ENCODE peak calls at places on chromosomes 12 and 14, in eight cellular contexts. One of them, this sample, is unnamed.

GRCh38 chr14:51653855-51654548 is 2.3 kb downstream of the FRMD6 start:
- DNase-seq in mammary epithelial cell: no peak
- DNase-seq in CD8-positive, alpha-beta T cell: no peak
- DNase-seq in psoas muscle: no peak
- DNase-seq in K562: no peak
- DNase-seq in OCI-LY7: no peak
- DNase-seq in testis: no peak
- DNase-seq in HAP-1: no peak
- DNase-seq in this sample: no peak

GRCh38 chr12:73678335-73678734 is 859.3 kb upstream of the ATXN7L3B start:
- DNase-seq in K562: no peak
- DNase-seq in mammary epithelial cell: no peak
- DNase-seq in CD8-positive, alpha-beta T cell: no peak
- DNase-seq in testis: no peak
- DNase-seq in psoas muscle: no peak
- DNase-seq in HAP-1: no peak
- DNase-seq in OCI-LY7: no peak
- DNase-seq in this sample: no peak

GRCh38 chr14:96051642-96052540 is 12.7 kb downstream of the C14orf132 start:
- DNase-seq in HAP-1: no peak
- DNase-seq in K562: peak; percentile 10
- DNase-seq in psoas muscle: no peak
- DNase-seq in testis: no peak
- DNase-seq in OCI-LY7: peak; percentile 64
- DNase-seq in mammary epithelial cell: peak; percentile 19
- DNase-seq in CD8-positive, alpha-beta T cell: no peak
- DNase-seq in this sample: no peak

GRCh38 chr14:58794993-58795762 is 157.4 kb downstream of the DACT1 start:
- DNase-seq in OCI-LY7: no peak
- DNase-seq in HAP-1: no peak
- DNase-seq in testis: no peak
- DNase-seq in K562: no peak
- DNase-seq in psoas muscle: no peak
- DNase-seq in CD8-positive, alpha-beta T cell: no peak
- DNase-seq in mammary epithelial cell: no peak
- DNase-seq in this sample: no peak

GRCh38 chr12:3725267-3726115 is 27.4 kb downstream of the CRACR2A start:
- DNase-seq in psoas muscle: no peak
- DNase-seq in K562: no peak
- DNase-seq in mammary epithelial cell: no peak
- DNase-seq in testis: peak; percentile 42
- DNase-seq in CD8-positive, alpha-beta T cell: no peak
- DNase-seq in HAP-1: peak; percentile 82
- DNase-seq in OCI-LY7: no peak
- DNase-seq in this sample: no peak

GRCh38 chr14:32342151-32342853 is 13.2 kb downstream of the AKAP6 start:
- DNase-seq in CD8-positive, alpha-beta T cell: no peak
- DNase-seq in K562: no peak
- DNase-seq in testis: no peak
- DNase-seq in OCI-LY7: no peak
- DNase-seq in HAP-1: no peak
- DNase-seq in mammary epithelial cell: peak; percentile 93
- DNase-seq in psoas muscle: no peak
- DNase-seq in this sample: no peak

GRCh38 chr14:58245562-58245961 is 919 bp downstream of the PSMA3 start:
- DNase-seq in mammary epithelial cell: no peak
- DNase-seq in K562: no peak
- DNase-seq in testis: no peak
- DNase-seq in CD8-positive, alpha-beta T cell: no peak
- DNase-seq in HAP-1: no peak
- DNase-seq in OCI-LY7: peak; percentile 27
- DNase-seq in psoas muscle: no peak
- DNase-seq in this sample: no peak

GRCh38 chr14:105092912-105093425 is 27.7 kb upstream of the GPR132 start:
- DNase-seq in testis: peak; percentile 71
- DNase-seq in CD8-positive, alpha-beta T cell: peak; percentile 65
- DNase-seq in OCI-LY7: no peak
- DNase-seq in HAP-1: no peak
- DNase-seq in psoas muscle: peak; percentile 68
- DNase-seq in K562: peak; percentile 64
- DNase-seq in mammary epithelial cell: peak; percentile 45
- DNase-seq in this sample: peak; percentile 71

GRCh38 chr14:33484264-33484663 is 466.6 kb downstream of the EGLN3 start:
- DNase-seq in OCI-LY7: no peak
- DNase-seq in mammary epithelial cell: no peak
- DNase-seq in HAP-1: no peak
- DNase-seq in K562: no peak
- DNase-seq in testis: no peak
- DNase-seq in CD8-positive, alpha-beta T cell: no peak
- DNase-seq in psoas muscle: no peak
- DNase-seq in this sample: no peak

GRCh38 chr14:101135796-101136742 is 232.5 kb upstream of the RTL1 start:
- DNase-seq in psoas muscle: no peak
- DNase-seq in CD8-positive, alpha-beta T cell: no peak
- DNase-seq in testis: no peak
- DNase-seq in OCI-LY7: no peak
- DNase-seq in mammary epithelial cell: no peak
- DNase-seq in K562: no peak
- DNase-seq in HAP-1: no peak
- DNase-seq in this sample: no peak

GRCh38 chr12:46376579-46376978 is 4.0 kb upstream of the SLC38A2 start:
- DNase-seq in psoas muscle: no peak
- DNase-seq in mammary epithelial cell: no peak
- DNase-seq in HAP-1: no peak
- DNase-seq in K562: no peak
- DNase-seq in OCI-LY7: no peak
- DNase-seq in testis: no peak
- DNase-seq in CD8-positive, alpha-beta T cell: no peak
- DNase-seq in this sample: no peak

GRCh38 chr12:51593539-51593938 is 2.5 kb downstream of the SCN8A start:
- DNase-seq in psoas muscle: no peak
- DNase-seq in OCI-LY7: no peak
- DNase-seq in K562: no peak
- DNase-seq in HAP-1: peak; percentile 34
- DNase-seq in CD8-positive, alpha-beta T cell: peak; percentile 24
- DNase-seq in testis: peak; percentile 45
- DNase-seq in mammary epithelial cell: peak; percentile 36
- DNase-seq in this sample: no peak

GRCh38 chr12:12398026-12398859 is 41.4 kb downstream of the BORCS5 start:
- DNase-seq in mammary epithelial cell: peak; percentile 90
- DNase-seq in testis: peak; percentile 47
- DNase-seq in K562: peak; percentile 17
- DNase-seq in CD8-positive, alpha-beta T cell: no peak
- DNase-seq in HAP-1: no peak
- DNase-seq in psoas muscle: peak; percentile 60
- DNase-seq in OCI-LY7: no peak
- DNase-seq in this sample: peak; percentile 68

GRCh38 chr14:45610303-45610702 is 357.3 kb upstream of the MIS18BP1 start:
- DNase-seq in mammary epithelial cell: peak; percentile 33
- DNase-seq in HAP-1: peak; percentile 23
- DNase-seq in CD8-positive, alpha-beta T cell: no peak
- DNase-seq in testis: peak; percentile 21
- DNase-seq in OCI-LY7: no peak
- DNase-seq in psoas muscle: no peak
- DNase-seq in K562: no peak
- DNase-seq in this sample: no peak

DNA sequence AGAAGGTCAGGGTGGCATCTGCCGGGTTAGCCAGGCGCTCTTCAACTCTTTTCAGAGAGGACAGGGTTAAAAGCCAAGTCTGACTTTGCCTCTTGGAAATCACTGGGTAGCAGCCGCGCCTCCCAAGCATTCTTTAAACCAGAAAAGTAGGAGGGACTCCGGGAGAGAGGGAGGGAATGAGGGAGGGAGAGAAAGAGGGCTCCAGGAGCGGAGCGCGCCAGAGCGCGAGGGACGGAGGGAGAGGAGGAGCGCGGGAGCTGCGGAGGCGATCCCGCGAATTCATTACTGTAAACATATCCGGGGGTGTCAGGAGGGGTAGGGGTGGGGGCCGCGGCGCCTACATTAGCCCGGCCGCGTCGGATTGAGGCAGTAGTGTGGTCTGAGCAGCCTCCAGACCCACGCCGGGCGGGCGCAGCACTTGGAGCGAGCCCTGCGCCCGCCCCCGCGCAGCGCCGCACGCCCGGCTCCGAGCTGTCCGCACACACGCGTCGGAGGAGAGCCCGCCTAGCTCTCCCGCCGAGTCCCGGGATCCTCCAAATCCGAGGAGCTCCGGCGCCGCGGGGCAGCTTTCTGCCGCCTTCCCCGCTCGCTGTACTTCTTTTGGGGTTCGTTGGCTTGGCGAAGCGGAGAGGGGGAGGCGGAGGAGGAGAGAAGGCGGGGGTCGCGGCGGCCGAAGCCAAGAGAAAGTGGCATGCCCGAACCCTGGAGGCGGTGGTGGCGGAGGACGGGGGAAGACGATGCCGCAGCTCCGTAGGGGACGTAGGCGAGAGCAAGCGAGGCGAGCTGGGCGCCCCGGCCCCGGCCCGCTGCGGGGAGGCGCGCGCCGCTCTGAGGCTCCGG is 3.3 kb downstream of the FLRT2 start:
- DNase-seq in CD8-positive, alpha-beta T cell: no peak
- DNase-seq in mammary epithelial cell: peak; percentile 88
- DNase-seq in psoas muscle: peak; percentile 51
- DNase-seq in testis: peak; percentile 72
- DNase-seq in K562: no peak
- DNase-seq in HAP-1: peak; percentile 90
- DNase-seq in OCI-LY7: no peak
- DNase-seq in this sample: peak; percentile 53
- H3K4me3 ChIP-seq in CD8-positive, alpha-beta T cell: no peak overlapping the region
- H3K4me3 ChIP-seq in mammary epithelial cell: peak overlapping the region; percentile 90
- H3K4me3 ChIP-seq in psoas muscle: peak overlapping the region; percentile 77
- H3K4me3 ChIP-seq in testis: peak overlapping the region; percentile 76
- H3K4me3 ChIP-seq in K562: no peak overlapping the region
- H3K4me3 ChIP-seq in HAP-1: peak overlapping the region; percentile 74
- H3K4me3 ChIP-seq in OCI-LY7: no peak overlapping the region
- H3K4me3 ChIP-seq in this sample: peak overlapping the region; percentile 19

DNA sequence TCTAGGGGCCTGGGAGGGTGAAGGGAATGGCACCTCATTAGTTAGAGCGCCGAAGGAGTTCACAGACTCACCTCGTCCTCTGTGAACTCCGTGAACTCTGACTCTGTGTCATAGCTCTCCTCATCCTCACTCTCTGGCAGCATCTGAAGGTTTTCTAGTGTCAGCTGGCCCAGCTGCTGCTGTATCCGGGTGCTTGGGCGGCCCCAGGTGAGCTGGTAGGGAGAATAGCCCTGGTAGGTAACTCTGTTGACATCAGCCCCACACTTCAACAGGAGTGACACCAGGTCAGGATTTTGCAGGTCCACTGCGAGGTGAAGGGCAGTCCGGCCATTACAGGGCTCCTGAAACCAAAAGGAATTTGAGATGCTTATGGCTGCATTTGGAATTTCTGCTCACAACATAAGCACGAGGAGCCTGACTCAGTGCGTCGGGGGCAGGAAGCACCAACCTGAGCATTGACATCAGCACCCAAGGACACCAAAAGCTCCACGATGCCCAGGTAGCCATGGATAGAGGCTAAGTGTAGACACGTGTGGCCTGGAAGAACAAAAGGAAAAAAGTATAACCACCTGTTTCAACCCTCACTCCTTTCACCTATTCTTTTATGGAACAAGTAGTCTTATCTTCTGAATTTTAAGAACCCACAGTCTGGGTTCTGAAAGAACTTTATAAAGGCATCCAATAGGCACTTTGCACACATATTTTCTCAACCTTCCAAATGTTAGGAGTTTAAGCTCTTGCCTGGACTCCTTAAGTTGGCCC is 2.0 kb downstream of the NFKBIA start:
- DNase-seq in mammary epithelial cell: peak; percentile 52
- DNase-seq in psoas muscle: no peak
- DNase-seq in OCI-LY7: peak; percentile 15
- DNase-seq in K562: no peak
- DNase-seq in CD8-positive, alpha-beta T cell: peak; percentile 45
- DNase-seq in testis: no peak
- DNase-seq in HAP-1: no peak
- DNase-seq in this sample: peak; percentile 77
- H3K4me3 ChIP-seq in mammary epithelial cell: peak overlapping the region; percentile 78
- H3K4me3 ChIP-seq in psoas muscle: peak overlapping the region; percentile 98
- H3K4me3 ChIP-seq in OCI-LY7: peak overlapping the region; percentile 93
- H3K4me3 ChIP-seq in K562: peak overlapping the region; percentile 89
- H3K4me3 ChIP-seq in CD8-positive, alpha-beta T cell: peak overlapping the region; percentile 86
- H3K4me3 ChIP-seq in testis: peak overlapping the region; percentile 96
- H3K4me3 ChIP-seq in HAP-1: peak overlapping the region; percentile 86
- H3K4me3 ChIP-seq in this sample: peak overlapping the region; percentile 79

GRCh38 chr12:6618483-6618882 is 11.3 kb upstream of the CHD4 start:
- DNase-seq in K562: no peak
- DNase-seq in psoas muscle: no peak
- DNase-seq in testis: no peak
- DNase-seq in OCI-LY7: no peak
- DNase-seq in CD8-positive, alpha-beta T cell: no peak
- DNase-seq in mammary epithelial cell: no peak
- DNase-seq in HAP-1: no peak
- DNase-seq in this sample: no peak

GRCh38 chr12:6615802-6616201 is 8.6 kb upstream of the CHD4 start:
- DNase-seq in mammary epithelial cell: no peak
- DNase-seq in testis: no peak
- DNase-seq in psoas muscle: no peak
- DNase-seq in OCI-LY7: no peak
- DNase-seq in HAP-1: no peak
- DNase-seq in K562: no peak
- DNase-seq in CD8-positive, alpha-beta T cell: no peak
- DNase-seq in this sample: no peak

GRCh38 chr12:6614513-6615177 is 7.5 kb upstream of the CHD4 start:
- DNase-seq in K562: no peak
- DNase-seq in CD8-positive, alpha-beta T cell: no peak
- DNase-seq in mammary epithelial cell: no peak
- DNase-seq in testis: no peak
- DNase-seq in OCI-LY7: no peak
- DNase-seq in psoas muscle: no peak
- DNase-seq in HAP-1: no peak
- DNase-seq in this sample: no peak

GRCh38 chr12:6620885-6621274 is 13.7 kb upstream of the CHD4 start:
- DNase-seq in HAP-1: no peak
- DNase-seq in psoas muscle: no peak
- DNase-seq in mammary epithelial cell: no peak
- DNase-seq in K562: no peak
- DNase-seq in testis: no peak
- DNase-seq in CD8-positive, alpha-beta T cell: no peak
- DNase-seq in OCI-LY7: no peak
- DNase-seq in this sample: no peak

GRCh38 chr12:6620137-6620884 is 13.1 kb upstream of the CHD4 start:
- DNase-seq in K562: no peak
- DNase-seq in mammary epithelial cell: no peak
- DNase-seq in testis: peak; percentile 71
- DNase-seq in HAP-1: no peak
- DNase-seq in OCI-LY7: no peak
- DNase-seq in CD8-positive, alpha-beta T cell: peak; percentile 43
- DNase-seq in psoas muscle: peak; percentile 39
- DNase-seq in this sample: no peak
- H3K4me3 ChIP-seq in K562: no peak overlapping the region
- H3K4me3 ChIP-seq in mammary epithelial cell: no peak overlapping the region
- H3K4me3 ChIP-seq in testis: peak overlapping the region; percentile 27
- H3K4me3 ChIP-seq in HAP-1: no peak overlapping the region
- H3K4me3 ChIP-seq in OCI-LY7: no peak overlapping the region
- H3K4me3 ChIP-seq in CD8-positive, alpha-beta T cell: peak overlapping the region; percentile 35
- H3K4me3 ChIP-seq in psoas muscle: peak overlapping the region; percentile 44
- H3K4me3 ChIP-seq in this sample: no peak overlapping the region

DNA sequence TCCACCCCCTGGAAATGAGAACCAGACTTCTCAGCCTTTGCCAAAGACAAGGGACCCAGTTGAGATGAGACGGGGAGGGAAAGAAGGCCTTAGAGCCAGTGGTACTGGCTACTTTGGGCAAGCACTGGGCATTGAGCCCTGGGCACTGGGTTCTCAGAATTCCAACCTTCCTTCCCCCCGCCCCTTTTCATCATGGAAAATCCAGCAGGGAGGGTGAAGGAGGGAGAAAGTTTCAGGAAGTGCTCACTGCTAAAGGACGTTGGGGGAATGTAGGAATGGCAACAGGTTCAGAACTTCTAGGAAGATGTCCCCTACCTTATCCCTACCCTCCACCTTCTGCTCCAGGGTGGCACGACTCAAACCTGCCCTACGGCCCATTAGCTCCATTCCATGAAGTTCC is 4.2 kb upstream of the TNS2 start:
- DNase-seq in mammary epithelial cell: no peak
- DNase-seq in HAP-1: no peak
- DNase-seq in K562: no peak
- DNase-seq in OCI-LY7: no peak
- DNase-seq in psoas muscle: peak; percentile 24
- DNase-seq in testis: no peak
- DNase-seq in CD8-positive, alpha-beta T cell: no peak
- DNase-seq in this sample: no peak
- H3K4me3 ChIP-seq in mammary epithelial cell: no peak overlapping the region
- H3K4me3 ChIP-seq in HAP-1: no peak overlapping the region
- H3K4me3 ChIP-seq in K562: peak overlapping the region; percentile 67
- H3K4me3 ChIP-seq in OCI-LY7: no peak overlapping the region
- H3K4me3 ChIP-seq in psoas muscle: peak overlapping the region; percentile 84
- H3K4me3 ChIP-seq in testis: peak overlapping the region; percentile 76
- H3K4me3 ChIP-seq in CD8-positive, alpha-beta T cell: no peak overlapping the region
- H3K4me3 ChIP-seq in this sample: no peak overlapping the region

This sample was measured in right lobe of liver.